ENCODE peak calls at places on chromosomes 16 and 17, in eight cellular contexts. X is T-cell; H is activated T-helper 2 cell treated with anti-CD3 and anti-CD28 coated beads, Interferon-gamma antibody, Interleukin-2, Interleukin-4, amounts not matched to agents 10 μg/mL and 5 μg/mL and 100 μg/mL, durations not matched to agents 14 hours and 24 hours and 36 hours; O is AML-193; A is amygdala; B is GM20000; G is NK-92 treated with Interleukin-12 subunit alpha and Interleukin-12 subunit beta, amount 100 ng/mL, for 24 hours; U is amniotic stem cell. I is an unnamed sample.

GRCh38 chr17:74243013-74243755 is 29.8 kb downstream of the TTYH2 start:
- DNase-seq in H (no peak), U (no peak), G (no peak), A (peak), X (no peak), O (no peak), B (no peak), I (no peak)

GRCh38 chr16:3475604-3476375 is 19.5 kb downstream of the C16orf90 start:
- DNase-seq in B (no peak), G (no peak), U (no peak), H (no peak), A (no peak), X (no peak), O (no peak), I (no peak)

GRCh38 chr17:82334622-82335394 is 1.2 kb upstream of the SECTM1 start:
- DNase-seq in X (no peak), G (no peak), A (no peak), B (no peak), H (no peak), O (no peak), U (no peak), I (no peak)

GRCh38 chr16:57801098-57801855 is 1.0 kb downstream of the KIFC3 start:
- DNase-seq in B (no peak), O (no peak), H (no peak), U (peak), A (no peak), G (no peak), X (no peak), I (no peak)

GRCh38 chr17:2692781-2693135 is 18.8 kb downstream of the CLUH start:
- DNase-seq in A (no peak), G (no peak), U (no peak), X (no peak), B (peak), H (no peak), O (no peak), I (no peak)

GRCh38 chr17:55762086-55762858 is 11.4 kb downstream of the PCTP start:
- DNase-seq in U (no peak), G (no peak), A (no peak), X (no peak), H (no peak), O (no peak), B (no peak), I (no peak)

GRCh38 chr17:63741251-63742049 is at the start of gene STRADA:
- DNase-seq in G (peak), B (peak), H (peak), A (peak), O (peak), X (peak), U (peak), I (peak)

GRCh38 chr16:8655184-8655717 is 19.2 kb upstream of the ABAT start:
- DNase-seq in U (no peak), H (peak), A (no peak), O (peak), G (no peak), X (no peak), B (peak), I (no peak)

GRCh38 chr16:56199164-56199563 is 7.9 kb downstream of the GNAO1 start:
- DNase-seq in B (peak), A (no peak), X (no peak), U (no peak), O (no peak), G (no peak), H (no peak), I (no peak)

GRCh38 chr17:31869031-31869430 is 10.0 kb upstream of the COPRS start:
- DNase-seq in H (no peak), U (no peak), X (no peak), G (no peak), A (no peak), O (no peak), B (no peak), I (no peak)

GRCh38 chr17:45813051-45813731 is 29.1 kb downstream of the CRHR1 start:
- DNase-seq in G (no peak), X (no peak), U (no peak), B (no peak), H (no peak), A (peak), O (no peak), I (no peak)

GRCh38 chr17:19897108-19897854 is 29.5 kb upstream of the ULK2 start:
- DNase-seq in B (no peak), H (no peak), A (no peak), U (no peak), X (no peak), O (no peak), G (no peak), I (no peak)

GRCh38 chr16:13041180-13041579 is 139.8 kb downstream of the SHISA9 start:
- DNase-seq in G (no peak), H (no peak), A (no peak), X (no peak), O (no peak), B (no peak), U (no peak), I (no peak)

GRCh38 chr17:39486242-39486641 is 25.0 kb downstream of the CDK12 start:
- DNase-seq in G (no peak), X (no peak), H (no peak), O (no peak), U (no peak), A (no peak), B (no peak), I (no peak)

GRCh38 chr16:69037373-69038160 is 67.9 kb upstream of the HAS3 start:
- DNase-seq in A (no peak), G (no peak), O (no peak), X (no peak), H (no peak), B (no peak), U (no peak), I (no peak)

GRCh38 chr16:53356478-53357207 is 77.6 kb upstream of the RBL2 start:
- DNase-seq in X (no peak), A (no peak), G (no peak), U (no peak), O (no peak), H (no peak), B (no peak), I (no peak)

GRCh38 chr16:52114414-52114813 is 432.5 kb downstream of the TOX3 start:
- DNase-seq in O (no peak), B (no peak), U (no peak), H (no peak), G (no peak), A (no peak), X (no peak), I (no peak)

GRCh38 chr16:28904828-28905227 is 20.2 kb downstream of the RABEP2 start:
- DNase-seq in X (no peak), B (no peak), U (no peak), A (no peak), G (no peak), O (no peak), H (no peak), I (no peak)

GRCh38 chr16:20911361-20911760 is 10.8 kb downstream of the LYRM1 start:
- DNase-seq in X (no peak), B (no peak), A (no peak), O (no peak), H (no peak), G (no peak), U (no peak), I (no peak)

GRCh38 chr17:31581022-31581483 is 189.6 kb downstream of the RAB11FIP4 start:
- DNase-seq in H (no peak), B (no peak), O (peak), A (peak), G (no peak), U (peak), X (no peak), I (no peak)